ENCODE peak calls at places on chromosomes 13 and 19, in four cellular contexts. S is neural crest cell, F is AG09319, C is neural progenitor cell. L is an unnamed sample.

GRCh38 chr19:43527860-43528622 is 1.0 kb upstream of the ETHE1 start:
- DNase-seq in S (no peak), F (no peak), C (no peak), L (no peak)

GRCh38 chr13:112714366-112714765 is 24.5 kb downstream of the ATP11A start:
- DNase-seq in S (no peak), F (no peak), C (no peak), L (no peak)

GRCh38 chr19:46599716-46600392 is 1.3 kb upstream of the CALM3 start:
- DNase-seq in S (no peak), F (no peak), C (no peak), L (no peak)

GRCh38 chr13:55566779-55567178 is 1573.9 kb upstream of the PRR20A start:
- DNase-seq in S (no peak), F (no peak), C (no peak), L (no peak)

GRCh38 chr13:109784590-109785140 is 1.7 kb downstream of the IRS2 start:
- DNase-seq in S (peak), F (peak), C (peak), L (no peak)

GRCh38 chr19:32580901-32581703 is at the start of gene PDCD5:
- DNase-seq in S (peak), F (peak), C (peak), L (peak)

GRCh38 chr13:85825454-85825853 is 26.2 kb upstream of the SLITRK6 start:
- DNase-seq in S (no peak), F (no peak), C (no peak), L (no peak)

GRCh38 chr19:35107541-35107939 is 8.1 kb upstream of the FXYD3 start:
- DNase-seq in S (peak), F (no peak), C (no peak), L (no peak)

GRCh38 chr19:1648156-1648925 is 4.1 kb downstream of the TCF3 start:
- DNase-seq in S (no peak), F (no peak), C (no peak), L (no peak)

GRCh38 chr19:1276620-1277007 is 1.3 kb downstream of the FAM174C start:
- DNase-seq in S (no peak), F (no peak), C (no peak), L (no peak)

GRCh38 chr19:15672580-15673175 is at the start of gene CYP4F12:
- DNase-seq in S (no peak), F (no peak), C (no peak), L (no peak)

DNA sequence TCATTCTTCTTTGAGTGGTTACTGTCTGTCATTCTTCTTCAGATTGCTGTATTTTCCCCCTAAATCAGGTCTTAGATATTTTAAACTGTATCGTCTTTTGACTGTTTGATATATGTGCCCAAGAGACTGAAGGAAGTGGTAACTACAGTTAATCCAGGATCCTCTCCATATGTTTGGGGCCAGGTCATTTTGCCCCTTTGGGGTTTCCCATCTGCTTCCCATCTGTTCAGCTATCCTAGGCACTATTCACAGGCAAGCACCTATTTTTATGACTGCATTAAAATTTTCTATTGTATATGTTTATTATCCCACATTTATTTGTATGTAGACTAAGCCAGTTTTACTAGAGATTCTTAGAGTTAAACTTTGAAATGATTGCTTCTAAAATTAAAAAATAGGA is 244.2 kb downstream of the PCCA start:
- DNase-seq in S (no peak), F (no peak), C (no peak), L (no peak)
- TF ChIP-seq CTCF in S (no peak), F (no peak), C (no peak), L (no peak)

GRCh38 chr13:97028441-97029299 is 34.4 kb upstream of the OXGR1 start:
- DNase-seq in S (peak), F (no peak), C (peak), L (no peak)

GRCh38 chr13:97026759-97027555 is 32.7 kb upstream of the OXGR1 start:
- DNase-seq in S (no peak), F (no peak), C (no peak), L (no peak)

DNA sequence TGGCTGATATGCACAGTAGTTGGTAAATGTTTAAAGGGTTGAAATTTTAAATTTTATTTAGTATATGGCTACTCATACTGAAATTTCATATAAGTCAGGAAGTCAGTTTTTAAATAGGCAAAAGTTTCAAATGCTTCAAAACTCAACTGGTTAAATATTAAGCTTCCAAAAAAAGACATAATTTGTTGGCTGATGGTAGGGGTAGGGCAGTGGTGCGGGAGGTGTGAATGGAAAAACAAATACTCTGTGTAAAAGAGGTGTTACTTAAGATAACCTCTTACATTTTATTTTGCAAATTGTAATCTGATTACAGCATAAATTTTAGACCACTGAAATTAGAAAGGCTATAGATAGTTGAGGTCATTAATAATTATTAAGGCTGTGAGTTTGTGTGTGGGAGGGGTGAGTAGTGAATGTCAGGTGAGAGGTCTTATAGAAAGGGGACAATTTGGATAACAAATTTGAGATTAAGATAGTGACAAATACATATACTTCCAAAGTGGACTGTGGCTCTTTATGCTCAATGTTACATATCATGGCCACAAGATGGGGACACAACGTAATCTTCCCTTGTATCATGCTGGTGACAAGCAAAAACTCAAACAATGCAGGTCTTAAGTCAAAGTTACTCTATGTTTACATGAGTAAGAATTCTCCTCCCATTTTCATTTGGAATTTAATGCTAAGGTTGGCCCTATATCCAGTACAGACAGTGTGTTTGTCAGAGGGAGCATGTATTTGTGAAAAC is 36.6 kb upstream of the OXGR1 start:
- DNase-seq in S (no peak), F (no peak), C (peak), L (no peak)
- TF ChIP-seq CTCF in S (peak), F (peak), C (peak), L (peak)

DNA sequence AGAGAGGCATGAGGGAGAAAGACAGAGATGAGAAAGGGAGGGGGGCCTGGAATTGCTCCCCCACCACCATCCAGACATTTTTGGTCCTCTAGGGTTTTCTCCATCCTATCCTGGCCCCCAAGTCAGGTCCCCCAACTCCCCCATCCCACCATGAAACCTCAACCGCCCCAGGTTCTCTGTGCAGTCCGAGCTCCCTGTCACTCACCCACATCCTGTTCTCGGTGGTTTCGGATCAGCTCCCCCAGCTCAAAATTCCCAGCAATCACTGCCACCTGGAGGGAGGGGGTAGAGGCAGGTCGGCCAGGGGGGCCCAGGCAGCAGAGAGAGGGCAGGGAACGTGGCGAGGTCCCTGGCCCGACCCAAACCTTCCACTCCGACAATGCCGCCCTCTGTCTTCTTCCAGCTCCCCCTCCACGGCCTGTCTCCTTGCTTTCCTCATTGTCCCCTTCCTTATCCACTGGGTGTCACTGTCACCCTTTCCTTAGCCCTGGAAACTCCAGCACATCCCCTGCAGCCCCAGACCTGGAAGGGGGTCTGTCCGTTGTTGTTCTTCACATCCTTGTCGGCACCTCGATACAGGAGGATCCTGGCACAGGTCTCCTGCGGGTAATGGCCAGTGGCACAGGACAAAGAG is 15.6 kb downstream of the SHANK1 start:
- DNase-seq in S (no peak), F (no peak), C (peak), L (no peak)
- TF ChIP-seq CTCF in S (peak), F (no peak), C (peak), L (peak)

GRCh38 chr19:38705197-38706019 is 38.9 kb downstream of the CAPN12 start:
- DNase-seq in S (no peak), F (no peak), C (no peak), L (no peak)

GRCh38 chr19:38707512-38708114 is 36.7 kb downstream of the CAPN12 start:
- DNase-seq in S (no peak), F (no peak), C (no peak), L (no peak)

GRCh38 chr19:38708413-38709024 is 35.8 kb downstream of the CAPN12 start:
- DNase-seq in S (no peak), F (no peak), C (no peak), L (no peak)

GRCh38 chr19:38709119-38709518 is 35.2 kb downstream of the CAPN12 start:
- DNase-seq in S (no peak), F (no peak), C (no peak), L (no peak)

GRCh38 chr19:38706792-38707511 is 37.3 kb downstream of the CAPN12 start:
- DNase-seq in S (no peak), F (no peak), C (no peak), L (no peak)
- TF ChIP-seq CTCF in S (no peak), F (no peak), C (no peak), L (no peak)

L was measured in epithelial cell of proximal tubule.